ENCODE peak calls at places on chromosomes 1 and 21, in four cellular contexts. One of them, this sample, is unnamed.

GRCh38 chr1:230044729-230045128 is 22.3 kb upstream of the GALNT2 start:
- DNase-seq in WTC11: no peak
- DNase-seq in HT1080: no peak
- DNase-seq in GM23248: no peak
- DNase-seq in this sample: no peak

GRCh38 chr1:1164701-1165451 is 8.8 kb upstream of the TTLL10 start:
- DNase-seq in WTC11: peak; percentile 61
- DNase-seq in HT1080: no peak
- DNase-seq in GM23248: peak; percentile 34
- DNase-seq in this sample: no peak

GRCh38 chr1:215731699-215732098 is 164.6 kb downstream of the KCTD3 start:
- DNase-seq in WTC11: no peak
- DNase-seq in HT1080: no peak
- DNase-seq in GM23248: peak; percentile 4
- DNase-seq in this sample: no peak

GRCh38 chr1:171680339-171680738 is 27.9 kb upstream of the MYOC start:
- DNase-seq in WTC11: no peak
- DNase-seq in HT1080: no peak
- DNase-seq in GM23248: no peak
- DNase-seq in this sample: no peak

GRCh38 chr1:107496002-107496401 is 355.2 kb downstream of the NTNG1 start:
- DNase-seq in WTC11: no peak
- DNase-seq in HT1080: no peak
- DNase-seq in GM23248: no peak
- DNase-seq in this sample: no peak

GRCh38 chr1:115927971-115928370 is 48.3 kb upstream of the SLC22A15 start:
- DNase-seq in WTC11: no peak
- DNase-seq in HT1080: no peak
- DNase-seq in GM23248: no peak
- DNase-seq in this sample: no peak

GRCh38 chr1:9037476-9038337 is 11.5 kb upstream of the SLC2A7 start:
- DNase-seq in WTC11: no peak
- DNase-seq in HT1080: no peak
- DNase-seq in GM23248: no peak
- DNase-seq in this sample: no peak

GRCh38 chr1:147478556-147478955 is 62.7 kb upstream of the BCL9 start:
- DNase-seq in WTC11: no peak
- DNase-seq in HT1080: no peak
- DNase-seq in GM23248: peak; percentile 6
- DNase-seq in this sample: no peak

GRCh38 chr1:115764541-115764940 is 4.0 kb downstream of the CASQ2 start:
- DNase-seq in WTC11: no peak
- DNase-seq in HT1080: peak; percentile 34
- DNase-seq in GM23248: peak; percentile 61
- DNase-seq in this sample: peak; percentile 57

GRCh38 chr1:52060822-52061221 is 4.7 kb downstream of the BTF3L4 start:
- DNase-seq in WTC11: no peak
- DNase-seq in HT1080: no peak
- DNase-seq in GM23248: no peak
- DNase-seq in this sample: no peak

GRCh38 chr1:233935277-233935868 is 30.9 kb downstream of the SLC35F3 start:
- DNase-seq in WTC11: no peak
- DNase-seq in HT1080: no peak
- DNase-seq in GM23248: no peak
- DNase-seq in this sample: no peak

GRCh38 chr1:53145942-53146708 is 3.7 kb upstream of the SLC1A7 start:
- DNase-seq in WTC11: no peak
- DNase-seq in HT1080: peak; percentile 98
- DNase-seq in GM23248: peak; percentile 99
- DNase-seq in this sample: no peak

GRCh38 chr1:94709891-94710581 is 110.1 kb upstream of the SLC44A3 start:
- DNase-seq in WTC11: no peak
- DNase-seq in HT1080: peak; percentile 82
- DNase-seq in GM23248: peak; percentile 80
- DNase-seq in this sample: no peak

GRCh38 chr1:203691454-203691853 is 64.8 kb downstream of the ATP2B4 start:
- DNase-seq in WTC11: no peak
- DNase-seq in HT1080: no peak
- DNase-seq in GM23248: no peak
- DNase-seq in this sample: no peak

GRCh38 chr1:8222789-8223188 is 95.1 kb upstream of the SLC45A1 start:
- DNase-seq in WTC11: no peak
- DNase-seq in HT1080: no peak
- DNase-seq in GM23248: no peak
- DNase-seq in this sample: no peak

GRCh38 chr1:201108614-201109013 is 3.6 kb downstream of the CACNA1S start:
- DNase-seq in WTC11: no peak
- DNase-seq in HT1080: no peak
- DNase-seq in GM23248: no peak
- DNase-seq in this sample: no peak

GRCh38 chr1:165144757-165145397 is 211.6 kb downstream of the LMX1A start:
- DNase-seq in WTC11: peak; percentile 71
- DNase-seq in HT1080: peak; percentile 53
- DNase-seq in GM23248: peak; percentile 69
- DNase-seq in this sample: peak; percentile 69

GRCh38 chr1:50108497-50109073 is at the start of gene ELAVL4:
- DNase-seq in WTC11: peak; percentile 28
- DNase-seq in HT1080: no peak
- DNase-seq in GM23248: no peak
- DNase-seq in this sample: no peak

GRCh38 chr21:42089093-42089631 is 18.0 kb downstream of the UMODL1 start:
- DNase-seq in WTC11: no peak
- DNase-seq in HT1080: no peak
- DNase-seq in GM23248: no peak
- DNase-seq in this sample: no peak

GRCh38 chr1:8754993-8755392 is 62.4 kb downstream of the RERE start:
- DNase-seq in WTC11: no peak
- DNase-seq in HT1080: no peak
- DNase-seq in GM23248: no peak
- DNase-seq in this sample: no peak

GRCh38 chr21:41316641-41317392 is at the start of gene FAM3B:
- DNase-seq in WTC11: peak; percentile 80
- DNase-seq in HT1080: no peak
- DNase-seq in GM23248: no peak
- DNase-seq in this sample: peak; percentile 20